ENCODE peak calls at places on chromosomes 5 and 9, in six cellular contexts. One of them, this sample, is unnamed. For H3K27me3, the result is how much of the 10 kb centered on the place peaks cover.

GRCh38 chr5:180900178-180900577 is 1.2 kb downstream of the BTNL8 start:
- DNase-seq in dorsolateral prefrontal cortex: no peak
- DNase-seq in neural progenitor cell: no peak
- DNase-seq in psoas muscle: no peak
- DNase-seq in PC-9: no peak
- DNase-seq in SK-N-SH: no peak
- DNase-seq in this sample: no peak

GRCh38 chr5:51148437-51148836 is 234.8 kb upstream of the ISL1 start:
- DNase-seq in dorsolateral prefrontal cortex: no peak
- DNase-seq in neural progenitor cell: no peak
- DNase-seq in psoas muscle: no peak
- DNase-seq in PC-9: no peak
- DNase-seq in SK-N-SH: no peak
- DNase-seq in this sample: no peak

GRCh38 chr5:177357459-177358332 is at the start of gene RGS14:
- DNase-seq in dorsolateral prefrontal cortex: no peak
- DNase-seq in neural progenitor cell: no peak
- DNase-seq in psoas muscle: peak
- DNase-seq in PC-9: no peak
- DNase-seq in SK-N-SH: no peak
- DNase-seq in this sample: peak

GRCh38 chr9:80485420-80485819 is 913.7 kb downstream of the TLE4 start:
- DNase-seq in dorsolateral prefrontal cortex: no peak
- DNase-seq in neural progenitor cell: no peak
- DNase-seq in psoas muscle: no peak
- DNase-seq in PC-9: no peak
- DNase-seq in SK-N-SH: no peak
- DNase-seq in this sample: no peak

GRCh38 chr5:82347213-82347947 is 69.2 kb upstream of the RPS23 start:
- DNase-seq in dorsolateral prefrontal cortex: peak
- DNase-seq in neural progenitor cell: no peak
- DNase-seq in psoas muscle: peak
- DNase-seq in PC-9: no peak
- DNase-seq in SK-N-SH: no peak
- DNase-seq in this sample: no peak

GRCh38 chr5:159851053-159851452 is 65.2 kb upstream of the ADRA1B start:
- DNase-seq in dorsolateral prefrontal cortex: no peak
- DNase-seq in neural progenitor cell: no peak
- DNase-seq in psoas muscle: no peak
- DNase-seq in PC-9: no peak
- DNase-seq in SK-N-SH: no peak
- DNase-seq in this sample: no peak

GRCh38 chr5:102421647-102422046 is 77.2 kb downstream of the SLCO6A1 start:
- DNase-seq in dorsolateral prefrontal cortex: no peak
- DNase-seq in neural progenitor cell: no peak
- DNase-seq in psoas muscle: no peak
- DNase-seq in PC-9: peak
- DNase-seq in SK-N-SH: no peak
- DNase-seq in this sample: no peak

GRCh38 chr9:3578786-3579185 is 53.0 kb upstream of the RFX3 start:
- DNase-seq in dorsolateral prefrontal cortex: no peak
- DNase-seq in neural progenitor cell: no peak
- DNase-seq in psoas muscle: no peak
- DNase-seq in PC-9: no peak
- DNase-seq in SK-N-SH: no peak
- DNase-seq in this sample: no peak

GRCh38 chr9:811101-811531 is 30.4 kb upstream of the DMRT1 start:
- DNase-seq in dorsolateral prefrontal cortex: no peak
- DNase-seq in neural progenitor cell: no peak
- DNase-seq in psoas muscle: no peak
- DNase-seq in PC-9: peak
- DNase-seq in SK-N-SH: no peak
- DNase-seq in this sample: peak

GRCh38 chr5:82278711-82279370 is 687 bp upstream of the RPS23 start:
- DNase-seq in dorsolateral prefrontal cortex: no peak
- DNase-seq in neural progenitor cell: no peak
- DNase-seq in psoas muscle: peak
- DNase-seq in PC-9: no peak
- DNase-seq in SK-N-SH: no peak
- DNase-seq in this sample: no peak

GRCh38 chr5:174532453-174533126 is 191.8 kb upstream of the MSX2 start:
- DNase-seq in dorsolateral prefrontal cortex: peak
- DNase-seq in neural progenitor cell: peak
- DNase-seq in psoas muscle: peak
- DNase-seq in PC-9: peak
- DNase-seq in SK-N-SH: peak
- DNase-seq in this sample: peak

GRCh38 chr9:124809741-124810500 is 33.0 kb downstream of the OLFML2A start:
- DNase-seq in dorsolateral prefrontal cortex: no peak
- DNase-seq in neural progenitor cell: no peak
- DNase-seq in psoas muscle: no peak
- DNase-seq in PC-9: no peak
- DNase-seq in SK-N-SH: peak
- DNase-seq in this sample: no peak

GRCh38 chr9:104608336-104608735 is 2.9 kb upstream of the OR13C2 start:
- DNase-seq in dorsolateral prefrontal cortex: no peak
- DNase-seq in neural progenitor cell: no peak
- DNase-seq in psoas muscle: no peak
- DNase-seq in PC-9: no peak
- DNase-seq in SK-N-SH: no peak
- DNase-seq in this sample: no peak

GRCh38 chr5:153573326-153574033 is 83.0 kb downstream of the GRIA1 start:
- DNase-seq in dorsolateral prefrontal cortex: no peak
- DNase-seq in neural progenitor cell: no peak
- DNase-seq in psoas muscle: no peak
- DNase-seq in PC-9: no peak
- DNase-seq in SK-N-SH: no peak
- DNase-seq in this sample: peak

GRCh38 chr5:150562832-150563231 is 54.9 kb downstream of the NDST1 start:
- DNase-seq in dorsolateral prefrontal cortex: no peak
- DNase-seq in neural progenitor cell: peak
- DNase-seq in psoas muscle: no peak
- DNase-seq in PC-9: no peak
- DNase-seq in SK-N-SH: no peak
- DNase-seq in this sample: no peak

GRCh38 chr9:37412431-37413151 is 9.9 kb upstream of the GRHPR start:
- DNase-seq in dorsolateral prefrontal cortex: no peak
- DNase-seq in neural progenitor cell: peak
- DNase-seq in psoas muscle: peak
- DNase-seq in PC-9: peak
- DNase-seq in SK-N-SH: no peak
- DNase-seq in this sample: no peak

GRCh38 chr5:159417170-159417569 is 86.9 kb upstream of the IL12B start:
- DNase-seq in dorsolateral prefrontal cortex: no peak
- DNase-seq in neural progenitor cell: no peak
- DNase-seq in psoas muscle: no peak
- DNase-seq in PC-9: no peak
- DNase-seq in SK-N-SH: no peak
- DNase-seq in this sample: no peak

GRCh38 chr9:137241490-137242328 is 622 bp downstream of the TUBB4B start:
- DNase-seq in dorsolateral prefrontal cortex: no peak
- DNase-seq in neural progenitor cell: peak
- DNase-seq in psoas muscle: peak
- DNase-seq in PC-9: peak
- DNase-seq in SK-N-SH: peak
- DNase-seq in this sample: peak

GRCh38 chr9:89313842-89314241 is 2.8 kb downstream of the CKS2 start:
- DNase-seq in dorsolateral prefrontal cortex: no peak
- DNase-seq in neural progenitor cell: no peak
- DNase-seq in psoas muscle: no peak
- DNase-seq in PC-9: no peak
- DNase-seq in SK-N-SH: no peak
- DNase-seq in this sample: no peak

GRCh38 chr5:80714570-80715298 is 60.0 kb upstream of the DHFR start:
- DNase-seq in dorsolateral prefrontal cortex: no peak
- DNase-seq in neural progenitor cell: no peak
- DNase-seq in psoas muscle: no peak
- DNase-seq in PC-9: no peak
- DNase-seq in SK-N-SH: no peak
- DNase-seq in this sample: no peak

GRCh38 chr9:114449236-114449635 is 56.0 kb downstream of the WHRN start:
- DNase-seq in dorsolateral prefrontal cortex: no peak
- DNase-seq in neural progenitor cell: no peak
- DNase-seq in psoas muscle: no peak
- DNase-seq in PC-9: no peak
- DNase-seq in SK-N-SH: no peak
- DNase-seq in this sample: no peak

GRCh38 chr9:78278177-78278777 is 18.6 kb upstream of the PSAT1 start:
- DNase-seq in dorsolateral prefrontal cortex: no peak
- DNase-seq in neural progenitor cell: no peak
- DNase-seq in psoas muscle: no peak
- DNase-seq in PC-9: no peak
- DNase-seq in SK-N-SH: no peak
- DNase-seq in this sample: no peak

DNA sequence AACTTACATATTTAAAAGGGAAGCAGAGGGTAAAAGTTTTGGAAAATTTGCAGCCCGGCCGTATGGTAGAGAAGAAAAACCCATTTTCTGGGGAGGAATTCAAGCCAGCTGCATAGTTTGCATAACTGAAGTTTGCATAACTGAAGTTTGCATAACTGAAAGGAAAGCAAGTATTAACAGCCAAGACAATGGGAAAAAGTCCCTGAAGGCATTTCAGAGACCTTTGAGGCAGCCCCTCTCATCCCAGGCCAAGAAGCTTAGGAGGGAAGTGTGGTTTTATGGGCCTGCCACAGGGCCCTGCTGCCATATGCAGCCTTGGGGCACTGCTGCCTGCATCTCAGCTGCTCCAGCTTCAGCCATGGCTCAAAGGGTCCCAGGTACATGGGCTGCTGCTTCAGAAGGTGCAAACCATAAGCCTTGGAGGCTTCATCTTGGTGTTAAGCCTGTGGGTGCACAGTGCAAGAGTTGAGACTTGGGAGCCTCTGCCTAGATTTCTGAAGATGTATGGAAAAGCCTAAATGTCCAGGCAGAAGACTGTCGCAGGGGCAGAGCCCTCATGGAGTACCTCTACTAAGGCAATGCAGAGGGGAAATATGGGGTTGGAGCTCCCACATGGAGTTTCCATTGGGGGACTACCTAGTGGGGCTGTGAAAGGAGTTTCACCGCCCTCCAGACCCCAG is 36.9 kb upstream of the CXCL14 start:
- DNase-seq in dorsolateral prefrontal cortex: no peak
- DNase-seq in neural progenitor cell: no peak
- DNase-seq in psoas muscle: no peak
- DNase-seq in PC-9: no peak
- DNase-seq in SK-N-SH: no peak
- DNase-seq in this sample: peak
- H3K27me3 ChIP-seq in dorsolateral prefrontal cortex: under half
- H3K27me3 ChIP-seq in neural progenitor cell: under half
- H3K27me3 ChIP-seq in psoas muscle: under half
- H3K27me3 ChIP-seq in PC-9: under half
- H3K27me3 ChIP-seq in SK-N-SH: under half
- H3K27me3 ChIP-seq in this sample: under half

GRCh38 chr5:38443390-38443789 is 113.1 kb downstream of the LIFR start:
- DNase-seq in dorsolateral prefrontal cortex: no peak
- DNase-seq in neural progenitor cell: no peak
- DNase-seq in psoas muscle: no peak
- DNase-seq in PC-9: no peak
- DNase-seq in SK-N-SH: no peak
- DNase-seq in this sample: no peak

GRCh38 chr5:38447786-38448185 is 108.7 kb downstream of the LIFR start:
- DNase-seq in dorsolateral prefrontal cortex: no peak
- DNase-seq in neural progenitor cell: no peak
- DNase-seq in psoas muscle: peak
- DNase-seq in PC-9: no peak
- DNase-seq in SK-N-SH: no peak
- DNase-seq in this sample: no peak

GRCh38 chr5:38448553-38449350 is 107.7 kb downstream of the LIFR start:
- DNase-seq in dorsolateral prefrontal cortex: no peak
- DNase-seq in neural progenitor cell: no peak
- DNase-seq in psoas muscle: no peak
- DNase-seq in PC-9: no peak
- DNase-seq in SK-N-SH: no peak
- DNase-seq in this sample: no peak

GRCh38 chr5:38445374-38446028 is 110.9 kb downstream of the LIFR start:
- DNase-seq in dorsolateral prefrontal cortex: no peak
- DNase-seq in neural progenitor cell: no peak
- DNase-seq in psoas muscle: peak
- DNase-seq in PC-9: no peak
- DNase-seq in SK-N-SH: no peak
- DNase-seq in this sample: no peak

GRCh38 chr5:38446029-38446522 is 110.4 kb downstream of the LIFR start:
- DNase-seq in dorsolateral prefrontal cortex: no peak
- DNase-seq in neural progenitor cell: no peak
- DNase-seq in psoas muscle: peak
- DNase-seq in PC-9: no peak
- DNase-seq in SK-N-SH: no peak
- DNase-seq in this sample: no peak
- H3K27me3 ChIP-seq in dorsolateral prefrontal cortex: under half
- H3K27me3 ChIP-seq in neural progenitor cell: under half
- H3K27me3 ChIP-seq in psoas muscle: under half
- H3K27me3 ChIP-seq in PC-9: under half
- H3K27me3 ChIP-seq in SK-N-SH: under half
- H3K27me3 ChIP-seq in this sample: under half

GRCh38 chr5:1449081-1449630 is 3.9 kb upstream of the SLC6A3 start:
- DNase-seq in dorsolateral prefrontal cortex: peak
- DNase-seq in neural progenitor cell: no peak
- DNase-seq in psoas muscle: no peak
- DNase-seq in PC-9: no peak
- DNase-seq in SK-N-SH: no peak
- DNase-seq in this sample: no peak
- H3K27me3 ChIP-seq in dorsolateral prefrontal cortex: under half
- H3K27me3 ChIP-seq in neural progenitor cell: half or more
- H3K27me3 ChIP-seq in psoas muscle: under half
- H3K27me3 ChIP-seq in PC-9: half or more
- H3K27me3 ChIP-seq in SK-N-SH: half or more
- H3K27me3 ChIP-seq in this sample: under half

GRCh38 chr9:91913096-91913495 is 36.9 kb downstream of the ROR2 start:
- DNase-seq in dorsolateral prefrontal cortex: no peak
- DNase-seq in neural progenitor cell: no peak
- DNase-seq in psoas muscle: no peak
- DNase-seq in PC-9: no peak
- DNase-seq in SK-N-SH: no peak
- DNase-seq in this sample: no peak
- H3K27me3 ChIP-seq in dorsolateral prefrontal cortex: under half
- H3K27me3 ChIP-seq in neural progenitor cell: under half
- H3K27me3 ChIP-seq in psoas muscle: under half
- H3K27me3 ChIP-seq in PC-9: half or more
- H3K27me3 ChIP-seq in SK-N-SH: under half
- H3K27me3 ChIP-seq in this sample: under half

DNA sequence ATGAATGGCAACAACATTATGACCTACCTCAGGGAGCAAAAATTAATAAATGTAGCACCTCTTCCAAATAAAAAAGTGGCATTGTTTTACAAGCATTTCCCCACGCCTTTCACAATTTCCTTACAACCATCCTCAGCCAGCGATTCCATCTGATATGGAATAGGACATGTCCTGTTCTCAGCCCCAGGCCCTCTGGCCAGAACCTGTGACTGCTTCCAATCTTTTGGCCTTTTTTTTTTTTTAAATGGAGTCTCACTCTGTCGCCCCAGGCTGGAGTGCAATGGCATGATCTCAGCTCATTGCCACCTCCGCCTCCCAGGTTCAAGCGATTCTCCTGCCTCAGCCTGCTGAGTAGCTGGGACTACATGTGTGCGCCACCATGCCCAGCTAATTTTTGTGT is 16.8 kb upstream of the WNK2 start:
- DNase-seq in dorsolateral prefrontal cortex: no peak
- DNase-seq in neural progenitor cell: no peak
- DNase-seq in psoas muscle: no peak
- DNase-seq in PC-9: no peak
- DNase-seq in SK-N-SH: no peak
- DNase-seq in this sample: no peak
- H3K27me3 ChIP-seq in dorsolateral prefrontal cortex: under half
- H3K27me3 ChIP-seq in neural progenitor cell: under half
- H3K27me3 ChIP-seq in psoas muscle: under half
- H3K27me3 ChIP-seq in PC-9: under half
- H3K27me3 ChIP-seq in SK-N-SH: under half
- H3K27me3 ChIP-seq in this sample: under half

This sample was measured in lung.